ENCODE peak calls at places on chromosomes 16 and 17, in six cellular contexts. E is CD8-positive, alpha-beta T cell; Y is HCT116; U is thoracic aorta; G is colonic mucosa; Z is HFFc6. N is an unnamed sample.

GRCh38 chr17:5789443-5789842 is 205.1 kb upstream of the NLRP1 start:
- DNase-seq in G (no peak), U (no peak), Z (no peak), E (no peak), Y (no peak), N (no peak)

GRCh38 chr16:86531193-86531550 is 20.8 kb downstream of the FOXF1 start:
- DNase-seq in U (no peak), G (peak), Y (no peak), E (no peak), Z (no peak), N (no peak)

GRCh38 chr17:73478768-73479424 is 165.3 kb downstream of the SDK2 start:
- DNase-seq in Z (no peak), Y (no peak), U (no peak), G (no peak), E (no peak), N (no peak)

GRCh38 chr16:86901483-86901882 is 323.1 kb downstream of the FOXL1 start:
- DNase-seq in Z (no peak), G (no peak), U (no peak), E (no peak), Y (no peak), N (no peak)

GRCh38 chr17:35700157-35700556 is 31.3 kb upstream of the RASL10B start:
- DNase-seq in Y (no peak), Z (no peak), U (peak), E (no peak), G (no peak), N (no peak)

GRCh38 chr16:57926041-57926440 is 44.9 kb downstream of the CNGB1 start:
- DNase-seq in Z (no peak), G (no peak), Y (no peak), E (no peak), U (no peak), N (no peak)

GRCh38 chr16:68082596-68083238 is 2.5 kb upstream of the NFATC3 start:
- DNase-seq in Z (no peak), G (no peak), U (no peak), Y (no peak), E (no peak), N (no peak)

GRCh38 chr16:51374346-51374745 is 223.3 kb upstream of the SALL1 start:
- DNase-seq in Y (no peak), G (no peak), Z (peak), U (no peak), E (no peak), N (no peak)

GRCh38 chr16:28188085-28188916 is 23.5 kb downstream of the XPO6 start:
- DNase-seq in E (no peak), Z (peak), Y (no peak), U (no peak), G (no peak), N (no peak)

GRCh38 chr17:63442074-63442473 is 4.0 kb downstream of the CYB561 start:
- DNase-seq in U (no peak), E (no peak), Z (no peak), Y (no peak), G (no peak), N (no peak)

GRCh38 chr16:50653056-50653455 is 28.1 kb downstream of the SNX20 start:
- DNase-seq in E (no peak), U (no peak), Y (no peak), G (no peak), Z (no peak), N (no peak)

GRCh38 chr16:71748226-71748625 is 23.7 kb upstream of the PHLPP2 start:
- DNase-seq in E (no peak), G (no peak), Z (no peak), Y (no peak), U (no peak), N (no peak)

GRCh38 chr16:5604770-5605169 is 507.2 kb upstream of the EEF2KMT start:
- DNase-seq in Z (no peak), G (peak), Y (peak), E (no peak), U (no peak), N (no peak)

GRCh38 chr16:69886726-69887125 is 64.4 kb upstream of the CLEC18A start:
- DNase-seq in U (no peak), E (no peak), Z (no peak), G (no peak), Y (no peak), N (no peak)

GRCh38 chr17:2837147-2837561 is 40.9 kb downstream of the RAP1GAP2 start:
- DNase-seq in G (no peak), Y (no peak), E (peak), U (no peak), Z (no peak), N (no peak)

GRCh38 chr16:68353366-68353765 is 42.5 kb downstream of the PRMT7 start:
- DNase-seq in Z (no peak), E (no peak), U (no peak), G (no peak), Y (no peak), N (no peak)

GRCh38 chr17:13256545-13256944 is 238.7 kb upstream of the ELAC2 start:
- DNase-seq in Y (no peak), Z (no peak), E (no peak), U (no peak), G (no peak), N (no peak)

GRCh38 chr16:25478476-25478875 is 213.3 kb upstream of the HS3ST4 start:
- DNase-seq in E (no peak), Y (no peak), G (no peak), U (no peak), Z (no peak), N (no peak)

GRCh38 chr17:8126306-8127066 is 2.6 kb upstream of the HES7 start:
- DNase-seq in Y (no peak), U (no peak), E (no peak), G (peak), Z (no peak), N (no peak)

GRCh38 chr16:31472559-31473203 is 729 bp downstream of the TGFB1I1 start:
- DNase-seq in G (peak), Z (peak), Y (peak), E (no peak), U (peak), N (peak)

GRCh38 chr17:40903129-40903847 is 18.2 kb upstream of the KRT20 start:
- DNase-seq in Z (peak), U (no peak), G (peak), E (no peak), Y (peak), N (no peak)

GRCh38 chr16:2048116-2048543 is 345 bp downstream of the TSC2 start:
- DNase-seq in Z (no peak), E (no peak), U (no peak), Y (no peak), G (peak), N (no peak)

GRCh38 chr17:37305406-37305905 is 70.3 kb upstream of the C17orf78 start:
- DNase-seq in E (no peak), G (no peak), U (no peak), Y (no peak), Z (no peak), N (no peak)

GRCh38 chr16:86046901-86047300 is 147.9 kb downstream of the IRF8 start:
- DNase-seq in E (no peak), Z (no peak), G (no peak), U (no peak), Y (no peak), N (no peak)

GRCh38 chr16:70687671-70688265 is 1.9 kb upstream of the MTSS2 start:
- DNase-seq in G (no peak), Z (no peak), Y (no peak), E (no peak), U (no peak), N (no peak)

GRCh38 chr17:33057564-33057963 is 65.9 kb downstream of the SPACA3 start:
- DNase-seq in Y (no peak), G (no peak), Z (no peak), U (no peak), E (no peak), N (no peak)

GRCh38 chr17:82936768-82937171 is 96.9 kb upstream of the ZNF750 start:
- DNase-seq in G (no peak), Y (no peak), E (no peak), Z (no peak), U (no peak), N (no peak)

GRCh38 chr17:42101513-42102292 is 3.4 kb upstream of the ZNF385C start:
- DNase-seq in Z (peak), Y (peak), U (peak), G (peak), E (peak), N (peak)

GRCh38 chr17:59786213-59786535 is 78.7 kb downstream of the VMP1 start:
- DNase-seq in G (no peak), Y (no peak), E (no peak), U (no peak), Z (no peak), N (no peak)

GRCh38 chr17:59790936-59791335 is 83.5 kb downstream of the VMP1 start:
- DNase-seq in U (no peak), Y (no peak), Z (no peak), E (no peak), G (no peak), N (no peak)

GRCh38 chr17:59783221-59784016 is 76.0 kb downstream of the VMP1 start:
- DNase-seq in Y (peak), E (no peak), Z (peak), U (no peak), G (no peak), N (no peak)

GRCh38 chr17:59785091-59785799 is 77.8 kb downstream of the VMP1 start:
- DNase-seq in E (no peak), Z (no peak), G (no peak), U (no peak), Y (no peak), N (no peak)

GRCh38 chr17:59786536-59787319 is 79.3 kb downstream of the VMP1 start:
- DNase-seq in Z (peak), G (peak), E (peak), Y (peak), U (peak), N (no peak)
- TF ChIP-seq CTCF in Z (no peak), G (no peak), E (no peak), Y (no peak), U (no peak), N (no peak)

DNA sequence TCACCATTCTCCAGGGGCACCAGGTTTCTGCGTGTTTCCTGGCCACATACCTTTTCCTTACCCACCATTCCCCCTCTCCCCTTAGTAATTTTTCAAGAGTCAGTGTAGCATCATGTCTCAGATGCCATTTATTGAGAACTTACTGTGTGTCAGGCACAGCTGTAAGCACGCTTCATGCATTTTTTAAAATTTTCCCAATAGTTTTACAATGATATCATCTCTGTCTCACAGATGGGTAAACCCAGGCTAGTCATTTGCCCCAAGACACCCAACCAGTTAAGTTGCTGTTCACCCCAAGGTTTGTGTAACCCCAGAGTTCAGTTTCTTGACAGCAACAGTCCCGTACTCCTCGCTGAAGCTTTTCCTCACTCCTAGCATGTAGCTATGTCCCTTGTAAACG is 56.4 kb upstream of the IRX3 start:
- DNase-seq in U (no peak), G (no peak), Z (peak), E (no peak), Y (no peak), N (no peak)
- TF ChIP-seq CTCF in U (no peak), G (no peak), Z (no peak), E (no peak), Y (no peak), N (no peak)

DNA sequence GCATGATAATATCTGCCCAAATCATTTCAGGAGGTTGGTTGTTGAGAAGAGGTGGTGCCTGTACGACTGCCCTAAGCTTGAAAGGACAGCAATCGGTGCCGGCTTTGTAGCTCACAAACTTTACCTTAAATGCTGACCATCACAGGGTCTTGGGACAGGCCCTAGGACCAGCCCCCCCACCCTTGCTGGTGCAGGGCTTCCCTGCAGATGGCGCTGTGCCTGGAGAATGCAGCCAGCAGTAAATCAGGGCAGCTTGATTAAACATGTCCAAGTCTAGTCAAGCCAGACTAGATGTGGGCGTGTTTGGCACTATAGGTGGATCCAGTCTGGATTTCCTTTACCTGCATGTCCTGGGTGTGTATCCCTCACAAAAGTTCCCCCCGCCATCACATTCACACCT is 135.5 kb upstream of the CRHR1 start:
- DNase-seq in Y (no peak), Z (no peak), U (no peak), E (no peak), G (no peak), N (no peak)
- TF ChIP-seq CTCF in Y (peak), Z (peak), U (no peak), E (no peak), G (no peak), N (peak)

GRCh38 chr17:60164164-60164563 is 14.4 kb downstream of the CA4 start:
- DNase-seq in G (no peak), Y (no peak), Z (no peak), U (no peak), E (no peak), N (no peak)

GRCh38 chr17:60164697-60165096 is 14.9 kb downstream of the CA4 start:
- DNase-seq in G (no peak), E (no peak), U (no peak), Z (no peak), Y (no peak), N (no peak)

GRCh38 chr17:60161598-60162330 is 12.0 kb downstream of the CA4 start:
- DNase-seq in U (no peak), Y (no peak), E (no peak), G (no peak), Z (no peak), N (no peak)

GRCh38 chr17:60165223-60165622 is 15.4 kb downstream of the CA4 start:
- DNase-seq in G (no peak), Z (no peak), E (no peak), U (no peak), Y (no peak), N (no peak)

GRCh38 chr17:60163108-60163784 is 13.5 kb downstream of the CA4 start:
- DNase-seq in Z (no peak), U (no peak), G (no peak), E (no peak), Y (no peak), N (no peak)
- TF ChIP-seq CTCF in Z (peak), U (no peak), G (no peak), E (no peak), Y (no peak), N (peak)

GRCh38 chr16:1012722-1013592 is 31.4 kb downstream of the SOX8 start:
- DNase-seq in E (no peak), U (no peak), Z (no peak), Y (no peak), G (no peak), N (no peak)
- TF ChIP-seq CTCF in E (no peak), U (no peak), Z (no peak), Y (no peak), G (no peak), N (no peak)

GRCh38 chr17:76397687-76398522 is 13.5 kb downstream of the SPHK1 start:
- DNase-seq in Y (peak), E (peak), Z (peak), U (peak), G (peak), N (peak)

GRCh38 chr17:76395980-76396379 is 11.6 kb downstream of the SPHK1 start:
- DNase-seq in Y (no peak), E (no peak), U (no peak), G (no peak), Z (no peak), N (no peak)

GRCh38 chr17:76398523-76399174 is 14.2 kb downstream of the SPHK1 start:
- DNase-seq in E (no peak), Z (no peak), U (no peak), Y (no peak), G (no peak), N (no peak)

GRCh38 chr17:76399175-76400172 is 15.1 kb downstream of the SPHK1 start:
- DNase-seq in E (no peak), Z (no peak), Y (no peak), U (no peak), G (no peak), N (no peak)

GRCh38 chr17:76397184-76397583 is 12.8 kb downstream of the SPHK1 start:
- DNase-seq in G (no peak), U (no peak), E (no peak), Z (no peak), Y (no peak), N (no peak)
- TF ChIP-seq CTCF in G (no peak), U (no peak), E (no peak), Z (no peak), Y (no peak), N (no peak)

DNA sequence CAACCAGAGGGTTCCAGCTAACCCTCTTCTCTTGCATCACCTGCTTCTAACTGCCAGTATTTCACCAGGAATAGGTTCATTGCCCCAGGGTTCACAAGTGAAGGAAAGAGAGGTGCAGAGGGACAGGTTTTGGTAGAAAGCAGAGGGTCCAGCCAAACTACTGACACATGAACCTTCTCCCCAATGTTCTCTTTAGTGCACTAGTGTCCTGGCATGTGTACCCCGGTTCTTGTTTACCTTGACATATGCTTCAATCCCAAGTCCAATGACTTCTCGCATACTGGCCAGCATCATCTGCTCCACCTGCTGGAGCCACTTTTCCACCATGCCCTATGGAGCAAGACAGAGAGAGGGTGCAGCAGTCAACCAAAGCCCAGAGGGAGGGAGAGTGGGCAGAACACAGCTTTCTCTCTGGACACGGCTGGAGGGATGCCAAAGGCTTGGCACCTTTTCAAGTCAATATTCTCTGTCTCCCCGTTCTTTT is 90.6 kb downstream of the DNAH3 start:
- DNase-seq in Y (no peak), U (no peak), G (no peak), E (no peak), Z (no peak), N (no peak)
- TF ChIP-seq CTCF in Y (no peak), U (no peak), G (no peak), E (no peak), Z (no peak), N (peak)

DNA sequence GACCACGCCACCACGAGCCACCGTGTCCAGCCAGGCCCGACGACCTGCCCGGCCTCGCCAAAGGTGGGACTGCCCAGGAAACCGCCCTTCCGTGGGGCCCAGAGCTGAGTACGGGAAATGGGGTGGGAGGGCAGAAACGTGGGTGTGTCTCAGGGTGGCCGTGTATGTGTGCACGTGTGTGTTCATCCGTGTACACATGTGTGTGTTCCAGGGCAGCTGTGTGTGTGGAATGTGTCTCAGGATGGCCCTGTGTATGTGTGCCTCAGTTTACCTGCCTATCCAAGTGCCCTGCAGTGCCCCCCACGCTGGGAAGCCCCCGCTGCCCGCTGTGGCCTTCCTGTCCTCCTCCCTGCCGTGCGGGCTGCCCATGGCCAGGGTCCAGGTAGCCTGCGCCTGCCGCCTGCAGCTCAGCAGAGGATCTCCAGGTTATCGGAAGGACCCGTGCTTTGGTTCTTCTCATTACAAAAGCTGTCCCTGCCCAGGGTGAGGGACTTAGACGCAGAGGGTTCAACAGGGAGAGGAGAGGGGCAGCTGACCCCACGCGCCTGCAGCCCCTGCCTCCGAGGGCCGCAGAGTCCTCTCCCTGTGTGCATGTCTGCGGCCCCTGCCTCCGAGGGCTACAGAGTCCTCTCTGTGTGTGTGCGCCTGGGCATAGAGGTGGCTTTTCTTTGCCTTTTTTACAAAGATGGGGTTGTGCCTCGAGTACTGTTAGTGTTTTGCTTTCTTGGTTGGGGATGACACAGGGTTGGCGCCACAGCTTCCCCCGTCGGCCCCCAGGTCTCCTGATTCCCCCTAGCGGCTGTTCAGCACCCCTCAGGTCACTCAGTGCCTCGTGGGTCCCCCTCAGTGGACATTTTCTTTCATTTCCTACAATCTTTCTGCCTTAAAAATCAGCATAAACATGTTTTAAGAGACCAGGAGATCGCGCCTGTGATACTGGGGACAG is 23.6 kb downstream of the ZNF469 start:
- DNase-seq in U (no peak), Y (no peak), G (no peak), E (no peak), Z (no peak), N (no peak)
- TF ChIP-seq CTCF in U (no peak), Y (no peak), G (no peak), E (no peak), Z (peak), N (no peak)

GRCh38 chr16:26860506-26860905 is 206.2 kb upstream of the C16orf82 start:
- DNase-seq in E (no peak), Z (no peak), G (no peak), U (no peak), Y (no peak), N (no peak)

GRCh38 chr16:26859086-26859485 is 207.6 kb upstream of the C16orf82 start:
- DNase-seq in E (no peak), G (no peak), U (no peak), Z (no peak), Y (no peak), N (no peak)

DNA sequence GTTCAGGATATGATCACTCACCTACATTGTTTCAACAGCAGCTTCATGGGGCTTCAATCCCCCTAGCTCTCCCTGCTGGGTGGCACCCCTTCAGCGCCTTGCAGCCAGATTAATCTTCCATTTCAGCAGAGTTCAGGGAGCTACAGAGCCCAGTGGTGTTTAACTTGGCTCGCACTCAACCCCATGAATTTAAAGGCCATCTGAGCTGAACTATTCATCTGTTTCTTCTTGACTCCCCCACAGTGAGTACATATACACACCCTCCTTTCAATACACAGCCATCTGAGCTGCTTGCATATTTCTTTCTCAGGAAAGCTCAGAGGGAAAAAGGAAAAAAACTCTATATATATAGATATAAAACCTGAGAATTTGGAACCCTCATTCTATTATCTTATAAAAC is 202.8 kb upstream of the C16orf82 start:
- DNase-seq in Y (no peak), E (no peak), Z (no peak), G (no peak), U (no peak), N (no peak)
- TF ChIP-seq CTCF in Y (no peak), E (no peak), Z (no peak), G (no peak), U (no peak), N (no peak)

GRCh38 chr17:81034779-81035388 is at the start of gene BAIAP2:
- DNase-seq in Y (peak), G (peak), E (peak), Z (peak), U (peak), N (peak)
- TF ChIP-seq CTCF in Y (no peak), G (no peak), E (no peak), Z (no peak), U (no peak), N (peak)

N was measured in D721Med.